ENCODE peak calls at places on chromosome 16, in four cellular contexts. S is H1, M is HepG2, N is K562. Q is an unnamed sample.

GRCh38 chr16:82935781-82936180 is 309.0 kb downstream of the CDH13 start:
- DNase-seq in S (no peak), M (no peak), N (no peak), Q (no peak)

GRCh38 chr16:85798901-85799496 is 345 bp downstream of the EMC8 start:
- DNase-seq in S (no peak), M (no peak), N (peak; percentile 72), Q (peak; percentile 65)

GRCh38 chr16:13148294-13148693 is 246.9 kb downstream of the SHISA9 start:
- DNase-seq in S (no peak), M (no peak), N (no peak), Q (no peak)

GRCh38 chr16:88063201-88063773 is 112.1 kb downstream of the BANP start:
- DNase-seq in S (no peak), M (no peak), N (no peak), Q (no peak)

GRCh38 chr16:80081851-80082250 is 458.9 kb upstream of the DYNLRB2 start:
- DNase-seq in S (no peak), M (no peak), N (no peak), Q (no peak)

GRCh38 chr16:30805056-30805369 is 18.0 kb upstream of the ZNF629 start:
- DNase-seq in S (no peak), M (no peak), N (no peak), Q (peak; percentile 24)

GRCh38 chr16:30753596-30753995 is 5.4 kb downstream of the PHKG2 start:
- DNase-seq in S (no peak), M (no peak), N (no peak), Q (no peak)

GRCh38 chr16:57805176-57805575 is 2.9 kb upstream of the KIFC3 start:
- DNase-seq in S (no peak), M (peak; percentile 59), N (no peak), Q (no peak)

GRCh38 chr16:12436201-12436657 is 367.5 kb downstream of the CPPED1 start:
- DNase-seq in S (peak; percentile 19), M (no peak), N (no peak), Q (no peak)

GRCh38 chr16:84739349-84740124 is 39.7 kb downstream of the USP10 start:
- DNase-seq in S (no peak), M (peak; percentile 69), N (no peak), Q (no peak)

GRCh38 chr16:48451323-48451722 is 66.1 kb upstream of the SIAH1 start:
- DNase-seq in S (no peak), M (no peak), N (no peak), Q (no peak)

GRCh38 chr16:17068524-17068923 is 402.2 kb downstream of the XYLT1 start:
- DNase-seq in S (no peak), M (no peak), N (no peak), Q (no peak)

GRCh38 chr16:1779741-1780676 is 2.4 kb downstream of the SPSB3 start:
- DNase-seq in S (no peak), M (no peak), N (no peak), Q (no peak)
- TF ChIP-seq PHF8 in S (no peak), M (no peak), N (no peak), Q (no peak)

DNA sequence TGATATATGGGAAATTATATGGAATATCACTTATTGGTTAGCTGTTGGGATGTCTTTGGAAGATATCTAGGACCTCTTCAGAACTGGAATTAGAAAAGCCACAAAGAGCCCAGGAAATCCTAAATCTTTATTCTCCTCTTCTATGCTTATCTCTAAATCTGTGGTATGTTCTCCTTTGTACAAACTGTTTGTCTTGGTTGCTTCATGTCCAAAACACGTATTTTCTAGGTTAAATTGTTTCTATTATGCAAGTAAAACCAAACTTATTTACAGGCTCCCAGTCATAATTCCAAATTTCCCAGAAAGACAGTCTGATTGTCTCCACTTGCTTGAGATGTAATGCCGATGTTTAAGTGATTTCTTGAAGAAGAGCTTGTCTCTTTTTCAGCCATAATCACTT is 650.9 kb downstream of the CDH11 start:
- DNase-seq in S (no peak), M (no peak), N (no peak), Q (no peak)
- TF ChIP-seq PHF8 in S (no peak), M (no peak), N (no peak), Q (no peak)

GRCh38 chr16:56107944-56108583 is 83.2 kb upstream of the GNAO1 start:
- DNase-seq in S (no peak), M (no peak), N (no peak), Q (no peak)

GRCh38 chr16:56101480-56101879 is 89.8 kb upstream of the GNAO1 start:
- DNase-seq in S (no peak), M (no peak), N (no peak), Q (no peak)

GRCh38 chr16:56106527-56106926 is 84.8 kb upstream of the GNAO1 start:
- DNase-seq in S (no peak), M (no peak), N (no peak), Q (no peak)

GRCh38 chr16:56102159-56102798 is 89.0 kb upstream of the GNAO1 start:
- DNase-seq in S (no peak), M (no peak), N (no peak), Q (no peak)
- TF ChIP-seq PHF8 in S (no peak), M (no peak), N (no peak), Q (no peak)

GRCh38 chr16:19130385-19130784 is 16.6 kb downstream of the ITPRIPL2 start:
- DNase-seq in S (no peak), M (no peak), N (no peak), Q (no peak)

GRCh38 chr16:19133600-19133999 is 19.8 kb downstream of the ITPRIPL2 start:
- DNase-seq in S (no peak), M (no peak), N (no peak), Q (no peak)

GRCh38 chr16:19132898-19133297 is 19.1 kb downstream of the ITPRIPL2 start:
- DNase-seq in S (no peak), M (no peak), N (no peak), Q (no peak)

GRCh38 chr16:19130852-19131808 is 17.4 kb downstream of the ITPRIPL2 start:
- DNase-seq in S (no peak), M (no peak), N (peak; percentile 40), Q (peak; percentile 63)

DNA sequence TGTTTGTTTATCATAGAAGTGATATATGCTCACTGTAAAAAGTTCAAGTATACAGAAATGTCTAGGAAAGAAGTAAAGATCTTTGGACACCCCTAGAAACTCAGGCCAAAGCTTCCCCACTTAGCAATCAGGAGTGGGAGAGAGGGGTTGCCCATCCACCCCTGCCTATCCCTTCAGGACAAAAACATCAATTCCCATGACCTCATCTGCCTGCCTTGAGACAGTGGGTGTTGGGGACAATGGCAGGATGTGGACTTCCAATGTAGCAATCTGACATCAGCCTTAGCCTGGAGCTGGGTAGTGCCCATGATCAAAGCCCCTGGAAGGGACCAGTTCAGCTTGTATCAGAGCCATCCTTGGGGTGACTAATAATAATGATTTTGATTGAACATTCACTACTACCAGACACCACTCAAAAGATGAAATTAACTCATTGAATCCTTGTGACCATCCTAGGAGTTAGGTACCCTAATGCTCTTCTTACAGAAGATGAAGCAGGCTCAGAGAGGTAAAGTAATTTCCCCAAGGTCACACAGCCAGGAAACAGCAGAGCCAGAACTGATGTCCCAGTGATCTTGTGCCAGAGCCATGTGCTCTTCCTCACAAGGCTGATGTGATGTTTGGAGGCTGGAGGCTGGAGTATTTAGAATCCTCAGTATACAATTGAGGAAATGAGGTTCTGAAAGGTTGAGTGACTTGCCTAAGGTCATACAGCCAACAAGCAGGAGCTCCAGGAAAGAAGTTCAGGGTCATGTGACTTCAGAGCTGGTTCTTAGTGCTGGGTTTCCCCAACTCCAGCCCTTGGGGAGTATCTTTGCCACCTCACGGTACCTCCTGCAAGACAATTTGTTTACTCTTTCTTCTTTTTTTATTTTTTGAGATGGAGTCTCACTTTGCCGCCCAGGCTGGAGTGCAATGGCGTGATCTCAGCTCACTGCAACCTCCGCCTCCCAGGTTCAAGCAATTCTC is 18.3 kb downstream of the ITPRIPL2 start:
- DNase-seq in S (no peak), M (no peak), N (no peak), Q (no peak)
- TF ChIP-seq PHF8 in S (no peak), M (no peak), N (no peak), Q (no peak)

GRCh38 chr16:65725156-65725845 is 603.4 kb upstream of the CDH11 start:
- DNase-seq in S (no peak), M (no peak), N (no peak), Q (no peak)
- TF ChIP-seq PHF8 in S (no peak), M (no peak), N (no peak), Q (no peak)

DNA sequence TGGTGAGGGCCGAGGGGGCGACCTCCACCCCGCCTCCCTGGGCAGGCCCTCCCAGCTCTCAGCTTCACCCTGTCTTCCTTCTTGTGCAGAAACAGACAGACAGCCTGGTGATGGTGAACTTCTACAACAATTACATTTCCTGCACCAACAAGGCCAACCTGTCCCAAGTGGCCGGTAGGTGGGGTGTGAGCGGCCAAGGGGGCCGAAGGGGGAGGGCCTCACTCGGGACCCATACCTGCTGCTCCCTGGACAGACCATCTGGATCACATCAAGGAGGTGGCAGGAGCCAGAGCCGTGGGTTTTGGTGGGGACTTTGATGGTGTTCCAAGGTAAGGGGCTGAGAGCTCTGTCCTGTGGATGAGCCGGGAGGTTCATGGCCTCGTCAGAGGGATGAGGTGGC is 20.1 kb downstream of the CHMP1A start:
- DNase-seq in S (no peak), M (no peak), N (peak; percentile 48), Q (no peak)
- TF ChIP-seq PHF8 in S (no peak), M (no peak), N (no peak), Q (no peak)